ENCODE peak calls at places on chromosome 13, in nine cellular contexts. N is PC-3, E is fibroblast of lung, R is hepatocyte, G is H9, Y is SK-N-SH, X is neuronal stem cell, V is PC-9, J is GM12878. Q is an unnamed sample.

GRCh38 chr13:36214163-36214921 is at the start of gene SOHLH2:
- DNase-seq in R (no peak), J (no peak), G (no peak), N (no peak), X (no peak), E (no peak), Y (no peak), V (no peak), Q (peak; percentile 29)

GRCh38 chr13:111587249-111587648 is 266.8 kb downstream of the TEX29 start:
- DNase-seq in V (no peak), J (no peak), G (peak; percentile 9), N (no peak), E (no peak), Y (no peak), X (no peak), R (no peak), Q (no peak)

GRCh38 chr13:32645854-32646253 is 59.6 kb downstream of the PDS5B start:
- DNase-seq in V (no peak), E (no peak), N (no peak), Y (no peak), G (no peak), J (peak; percentile 62), X (no peak), R (no peak), Q (no peak)

GRCh38 chr13:19153782-19154450 is 27.7 kb downstream of the TUBA3C start:
- DNase-seq in X (no peak), E (no peak), V (no peak), J (no peak), R (no peak), N (no peak), G (no peak), Y (peak; percentile 50), Q (no peak)

GRCh38 chr13:73171926-73172325 is 113.1 kb downstream of the KLF5 start:
- DNase-seq in X (no peak), N (peak; percentile 59), E (peak; percentile 19), V (no peak), R (peak; percentile 46), Y (no peak), J (no peak), G (peak; percentile 44), Q (no peak)

GRCh38 chr13:26585136-26585535 is 27.7 kb downstream of the WASF3 start:
- DNase-seq in Y (no peak), X (no peak), R (no peak), J (no peak), G (no peak), V (no peak), N (no peak), E (peak; percentile 20), Q (no peak)

GRCh38 chr13:84651288-84651687 is 769.0 kb upstream of the SLITRK1 start:
- DNase-seq in R (peak; percentile 41), G (no peak), Y (no peak), J (no peak), E (peak; percentile 80), N (peak; percentile 65), V (no peak), X (no peak), Q (no peak)

GRCh38 chr13:99371956-99372355 is 64.8 kb upstream of the GPR183 start:
- DNase-seq in G (no peak), Y (no peak), V (no peak), N (no peak), R (no peak), E (no peak), J (no peak), X (no peak), Q (no peak)

GRCh38 chr13:39405596-39405995 is 197.4 kb downstream of the LHFPL6 start:
- DNase-seq in G (no peak), N (no peak), E (no peak), R (no peak), V (no peak), Y (no peak), X (no peak), J (no peak), Q (no peak)

GRCh38 chr13:32330438-32330837 is 15.1 kb downstream of the BRCA2 start:
- DNase-seq in N (no peak), Y (no peak), R (no peak), J (no peak), V (no peak), G (no peak), E (peak; percentile 84), X (no peak), Q (no peak)

GRCh38 chr13:40401911-40402776 is 264.3 kb downstream of the FOXO1 start:
- DNase-seq in V (peak; percentile 88), G (no peak), N (peak; percentile 89), X (no peak), Y (no peak), R (peak; percentile 88), J (peak; percentile 74), E (peak; percentile 99), Q (peak; percentile 85)

GRCh38 chr13:76687467-76687866 is 198.7 kb downstream of the KCTD12 start:
- DNase-seq in N (no peak), G (no peak), J (no peak), Y (no peak), R (no peak), X (no peak), E (no peak), V (no peak), Q (no peak)

GRCh38 chr13:51070005-51070649 is 40.9 kb downstream of the C13orf42 start:
- DNase-seq in G (peak; percentile 87), X (peak; percentile 83), N (peak; percentile 85), J (peak; percentile 30), E (peak; percentile 82), Y (peak; percentile 74), R (peak; percentile 92), V (peak; percentile 64), Q (peak; percentile 90)
- H2AFZ ChIP-seq in G (no peak overlapping the region), X (peak overlapping the region; percentile 55), N (no peak overlapping the region), J (peak overlapping the region; percentile 35), E (peak overlapping the region; percentile 68), Y (peak overlapping the region; percentile 12), R (no peak overlapping the region), V (no peak overlapping the region), Q (peak overlapping the region; percentile 58)

GRCh38 chr13:104837756-104838155 is 1697.7 kb downstream of the EFNB2 start:
- DNase-seq in X (no peak), N (no peak), G (no peak), R (no peak), Y (no peak), V (no peak), J (no peak), E (no peak), Q (no peak)

GRCh38 chr13:104831823-104832222 is 1703.6 kb downstream of the EFNB2 start:
- DNase-seq in J (no peak), E (no peak), Y (no peak), V (no peak), G (no peak), R (no peak), X (no peak), N (no peak), Q (no peak)

GRCh38 chr13:104833221-104833620 is 1702.2 kb downstream of the EFNB2 start:
- DNase-seq in Y (no peak), E (no peak), R (no peak), X (no peak), J (no peak), V (no peak), N (no peak), G (no peak), Q (no peak)

DNA sequence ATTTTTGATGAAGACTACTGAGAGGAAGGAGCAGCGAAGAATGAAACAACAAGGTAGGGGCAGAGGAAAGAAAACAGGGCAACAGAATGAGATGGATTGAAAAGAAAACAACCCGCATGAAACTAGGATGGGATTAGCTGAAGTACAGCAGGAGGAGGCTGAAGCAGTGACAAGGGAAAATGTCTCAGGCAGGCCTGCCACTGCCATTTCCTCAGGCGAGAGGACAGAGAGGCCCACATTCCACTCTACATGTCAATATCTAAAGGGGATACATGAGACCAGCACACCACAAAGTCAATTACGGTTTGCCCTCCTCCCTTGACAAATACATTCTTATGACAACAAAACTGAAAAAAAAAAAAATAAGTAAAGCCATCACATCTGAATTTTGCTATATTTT is 1703.2 kb downstream of the EFNB2 start:
- DNase-seq in E (no peak), N (no peak), Y (no peak), J (no peak), V (no peak), R (no peak), X (no peak), G (no peak), Q (no peak)
- H2AFZ ChIP-seq in E (no peak overlapping the region), N (no peak overlapping the region), Y (no peak overlapping the region), J (no peak overlapping the region), V (no peak overlapping the region), R (no peak overlapping the region), X (peak overlapping the region; percentile 63), G (no peak overlapping the region), Q (no peak overlapping the region)

GRCh38 chr13:110556224-110556606 is 5.3 kb downstream of the RAB20 start:
- DNase-seq in V (peak; percentile 83), E (no peak), Y (no peak), N (peak; percentile 30), X (no peak), J (no peak), G (no peak), R (no peak), Q (no peak)
- H2AFZ ChIP-seq in V (no peak overlapping the region), E (no peak overlapping the region), Y (no peak overlapping the region), N (no peak overlapping the region), X (no peak overlapping the region), J (no peak overlapping the region), G (no peak overlapping the region), R (no peak overlapping the region), Q (no peak overlapping the region)

GRCh38 chr13:78029891-78030290 is 111.3 kb upstream of the EDNRB start:
- DNase-seq in R (no peak), N (no peak), Y (no peak), V (no peak), E (no peak), X (no peak), J (no peak), G (no peak), Q (no peak)

GRCh38 chr13:78030351-78030750 is 111.7 kb upstream of the EDNRB start:
- DNase-seq in J (no peak), V (no peak), X (peak; percentile 8), E (no peak), Y (no peak), R (no peak), N (no peak), G (no peak), Q (no peak)

GRCh38 chr13:78032132-78032531 is 113.5 kb upstream of the EDNRB start:
- DNase-seq in N (no peak), R (no peak), Y (no peak), E (no peak), G (no peak), V (no peak), X (no peak), J (no peak), Q (no peak)

GRCh38 chr13:78040431-78040830 is 121.8 kb upstream of the EDNRB start:
- DNase-seq in R (no peak), J (no peak), Y (no peak), N (no peak), V (no peak), G (no peak), E (no peak), X (no peak), Q (no peak)

DNA sequence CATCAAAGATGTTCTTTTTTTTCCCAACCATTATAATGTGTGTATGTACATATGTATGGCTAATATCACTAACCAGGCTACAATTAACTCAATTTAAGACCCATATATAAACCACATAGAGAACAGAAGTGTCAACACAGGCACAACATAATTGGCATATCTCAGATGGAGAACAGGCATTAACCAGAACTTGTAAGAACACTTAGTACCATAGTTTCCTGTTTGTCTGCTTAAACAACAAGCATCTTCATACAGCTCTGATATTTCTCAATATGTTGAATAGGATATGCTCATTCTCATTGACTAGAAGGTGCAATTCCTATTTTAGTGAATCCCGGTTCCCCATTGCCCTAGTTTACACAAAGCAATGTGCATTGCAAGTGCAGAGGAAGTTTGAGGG is 116.9 kb upstream of the EDNRB start:
- DNase-seq in V (no peak), G (no peak), Y (no peak), E (no peak), N (no peak), R (no peak), J (no peak), X (no peak), Q (no peak)
- H2AFZ ChIP-seq in V (no peak overlapping the region), G (no peak overlapping the region), Y (no peak overlapping the region), E (no peak overlapping the region), N (no peak overlapping the region), R (no peak overlapping the region), J (no peak overlapping the region), X (peak overlapping the region; percentile 52), Q (no peak overlapping the region)

Q was measured in osteoblast.